ENCODE peak calls at places on chromosomes 7 and 10, in five cellular contexts. One of them, this sample, is unnamed.

GRCh38 chr10:121648078-121648477 is 49.8 kb upstream of the FGFR2 start:
- DNase-seq in right lobe of liver: no peak
- DNase-seq in heart right ventricle: no peak
- DNase-seq in fibroblast of pulmonary artery: no peak
- DNase-seq in HFF-Myc: no peak
- DNase-seq in this sample: no peak

GRCh38 chr7:27165089-27165654 is at the start of gene HOXA9:
- DNase-seq in right lobe of liver: no peak
- DNase-seq in heart right ventricle: no peak
- DNase-seq in fibroblast of pulmonary artery: no peak
- DNase-seq in HFF-Myc: no peak
- DNase-seq in this sample: peak; percentile 96

GRCh38 chr7:130266961-130267321 is 278 bp downstream of the CPA2 start:
- DNase-seq in right lobe of liver: no peak
- DNase-seq in heart right ventricle: no peak
- DNase-seq in fibroblast of pulmonary artery: no peak
- DNase-seq in HFF-Myc: no peak
- DNase-seq in this sample: no peak

GRCh38 chr7:44461387-44461786 is 29.1 kb downstream of the NUDCD3 start:
- DNase-seq in right lobe of liver: no peak
- DNase-seq in heart right ventricle: no peak
- DNase-seq in fibroblast of pulmonary artery: peak; percentile 73
- DNase-seq in HFF-Myc: peak; percentile 25
- DNase-seq in this sample: peak; percentile 79

GRCh38 chr10:124625831-124626238 is 118.3 kb downstream of the FAM53B start:
- DNase-seq in right lobe of liver: no peak
- DNase-seq in heart right ventricle: peak; percentile 70
- DNase-seq in fibroblast of pulmonary artery: no peak
- DNase-seq in HFF-Myc: no peak
- DNase-seq in this sample: peak; percentile 35

GRCh38 chr7:43785425-43785824 is 26.9 kb downstream of the BLVRA start:
- DNase-seq in right lobe of liver: no peak
- DNase-seq in heart right ventricle: no peak
- DNase-seq in fibroblast of pulmonary artery: peak; percentile 94
- DNase-seq in HFF-Myc: peak; percentile 31
- DNase-seq in this sample: peak; percentile 97

GRCh38 chr7:111568870-111569462 is 6.7 kb upstream of the IMMP2L start:
- DNase-seq in right lobe of liver: no peak
- DNase-seq in heart right ventricle: no peak
- DNase-seq in fibroblast of pulmonary artery: no peak
- DNase-seq in HFF-Myc: no peak
- DNase-seq in this sample: no peak

GRCh38 chr10:49404321-49404878 is 8.5 kb upstream of the DRGX start:
- DNase-seq in right lobe of liver: no peak
- DNase-seq in heart right ventricle: no peak
- DNase-seq in fibroblast of pulmonary artery: no peak
- DNase-seq in HFF-Myc: no peak
- DNase-seq in this sample: no peak

GRCh38 chr10:73875139-73875475 is 752 bp upstream of the CAMK2G start:
- DNase-seq in right lobe of liver: no peak
- DNase-seq in heart right ventricle: no peak
- DNase-seq in fibroblast of pulmonary artery: no peak
- DNase-seq in HFF-Myc: no peak
- DNase-seq in this sample: no peak

GRCh38 chr7:83427929-83428328 is 221.0 kb downstream of the SEMA3E start:
- DNase-seq in right lobe of liver: no peak
- DNase-seq in heart right ventricle: no peak
- DNase-seq in fibroblast of pulmonary artery: no peak
- DNase-seq in HFF-Myc: no peak
- DNase-seq in this sample: no peak

GRCh38 chr7:102836206-102836938 is 76.4 kb upstream of the LRRC17 start:
- DNase-seq in right lobe of liver: no peak
- DNase-seq in heart right ventricle: no peak
- DNase-seq in fibroblast of pulmonary artery: peak; percentile 92
- DNase-seq in HFF-Myc: peak; percentile 69
- DNase-seq in this sample: peak; percentile 87

GRCh38 chr7:137953043-137953691 is 48.7 kb downstream of the CREB3L2 start:
- DNase-seq in right lobe of liver: no peak
- DNase-seq in heart right ventricle: no peak
- DNase-seq in fibroblast of pulmonary artery: no peak
- DNase-seq in HFF-Myc: no peak
- DNase-seq in this sample: peak; percentile 81

GRCh38 chr10:60916025-60916424 is 28.0 kb downstream of the RHOBTB1 start:
- DNase-seq in right lobe of liver: no peak
- DNase-seq in heart right ventricle: no peak
- DNase-seq in fibroblast of pulmonary artery: no peak
- DNase-seq in HFF-Myc: no peak
- DNase-seq in this sample: no peak

GRCh38 chr7:95324396-95324795 is at the start of gene PON1:
- DNase-seq in right lobe of liver: peak; percentile 94
- DNase-seq in heart right ventricle: no peak
- DNase-seq in fibroblast of pulmonary artery: no peak
- DNase-seq in HFF-Myc: no peak
- DNase-seq in this sample: no peak

GRCh38 chr7:66837007-66837406 is 84.0 kb upstream of the TMEM248 start:
- DNase-seq in right lobe of liver: no peak
- DNase-seq in heart right ventricle: no peak
- DNase-seq in fibroblast of pulmonary artery: peak; percentile 49
- DNase-seq in HFF-Myc: peak; percentile 43
- DNase-seq in this sample: peak; percentile 58

GRCh38 chr7:106812027-106812643 is 52.9 kb upstream of the PIK3CG start:
- DNase-seq in right lobe of liver: no peak
- DNase-seq in heart right ventricle: no peak
- DNase-seq in fibroblast of pulmonary artery: no peak
- DNase-seq in HFF-Myc: no peak
- DNase-seq in this sample: no peak

GRCh38 chr10:48839809-48840679 is 99.6 kb downstream of the LRRC18 start:
- DNase-seq in right lobe of liver: no peak
- DNase-seq in heart right ventricle: no peak
- DNase-seq in fibroblast of pulmonary artery: no peak
- DNase-seq in HFF-Myc: no peak
- DNase-seq in this sample: no peak

GRCh38 chr7:55474944-55475911 is 97.1 kb downstream of the VOPP1 start:
- DNase-seq in right lobe of liver: no peak
- DNase-seq in heart right ventricle: no peak
- DNase-seq in fibroblast of pulmonary artery: no peak
- DNase-seq in HFF-Myc: no peak
- DNase-seq in this sample: no peak

GRCh38 chr10:42963302-42963701 is 113.6 kb upstream of the RET start:
- DNase-seq in right lobe of liver: no peak
- DNase-seq in heart right ventricle: no peak
- DNase-seq in fibroblast of pulmonary artery: no peak
- DNase-seq in HFF-Myc: no peak
- DNase-seq in this sample: no peak

GRCh38 chr10:98295907-98296306 is 27.9 kb upstream of the LOXL4 start:
- DNase-seq in right lobe of liver: no peak
- DNase-seq in heart right ventricle: no peak
- DNase-seq in fibroblast of pulmonary artery: no peak
- DNase-seq in HFF-Myc: peak; percentile 56
- DNase-seq in this sample: peak; percentile 66

GRCh38 chr7:36736827-36737211 is 12.5 kb upstream of the AOAH start:
- DNase-seq in right lobe of liver: no peak
- DNase-seq in heart right ventricle: no peak
- DNase-seq in fibroblast of pulmonary artery: no peak
- DNase-seq in HFF-Myc: no peak
- DNase-seq in this sample: no peak

GRCh38 chr10:124086097-124086710 is 7.2 kb downstream of the CHST15 start:
- DNase-seq in right lobe of liver: no peak
- DNase-seq in heart right ventricle: no peak
- DNase-seq in fibroblast of pulmonary artery: no peak
- DNase-seq in HFF-Myc: no peak
- DNase-seq in this sample: no peak

GRCh38 chr10:28797904-28798371 is 120.6 kb downstream of the BAMBI start:
- DNase-seq in right lobe of liver: no peak
- DNase-seq in heart right ventricle: no peak
- DNase-seq in fibroblast of pulmonary artery: peak; percentile 69
- DNase-seq in HFF-Myc: no peak
- DNase-seq in this sample: peak; percentile 2

GRCh38 chr7:103704701-103705100 is 258.7 kb upstream of the SLC26A5 start:
- DNase-seq in right lobe of liver: no peak
- DNase-seq in heart right ventricle: no peak
- DNase-seq in fibroblast of pulmonary artery: no peak
- DNase-seq in HFF-Myc: no peak
- DNase-seq in this sample: peak; percentile 59

GRCh38 chr7:123070702-123071286 is 75.3 kb upstream of the TAS2R16 start:
- DNase-seq in right lobe of liver: no peak
- DNase-seq in heart right ventricle: no peak
- DNase-seq in fibroblast of pulmonary artery: peak; percentile 50
- DNase-seq in HFF-Myc: no peak
- DNase-seq in this sample: peak; percentile 16

GRCh38 chr7:30988346-30989005 is 24.7 kb downstream of the GHRHR start:
- DNase-seq in right lobe of liver: peak; percentile 74
- DNase-seq in heart right ventricle: peak; percentile 56
- DNase-seq in fibroblast of pulmonary artery: peak; percentile 11
- DNase-seq in HFF-Myc: no peak
- DNase-seq in this sample: no peak

GRCh38 chr10:43221419-43222293 is 45.2 kb downstream of the RASGEF1A start:
- DNase-seq in right lobe of liver: peak; percentile 37
- DNase-seq in heart right ventricle: peak; percentile 8
- DNase-seq in fibroblast of pulmonary artery: no peak
- DNase-seq in HFF-Myc: no peak
- DNase-seq in this sample: no peak

GRCh38 chr7:23332881-23333612 is 33.9 kb downstream of the MALSU1 start:
- DNase-seq in right lobe of liver: no peak
- DNase-seq in heart right ventricle: peak; percentile 21
- DNase-seq in fibroblast of pulmonary artery: peak; percentile 85
- DNase-seq in HFF-Myc: no peak
- DNase-seq in this sample: peak; percentile 62

GRCh38 chr7:73960548-73960947 is 67.4 kb upstream of the ELN start:
- DNase-seq in right lobe of liver: no peak
- DNase-seq in heart right ventricle: no peak
- DNase-seq in fibroblast of pulmonary artery: no peak
- DNase-seq in HFF-Myc: no peak
- DNase-seq in this sample: no peak

GRCh38 chr7:22173884-22174573 is 182.9 kb downstream of the RAPGEF5 start:
- DNase-seq in right lobe of liver: no peak
- DNase-seq in heart right ventricle: no peak
- DNase-seq in fibroblast of pulmonary artery: no peak
- DNase-seq in HFF-Myc: no peak
- DNase-seq in this sample: no peak

GRCh38 chr7:157845203-157845810 is 508.5 kb downstream of the DNAJB6 start:
- DNase-seq in right lobe of liver: no peak
- DNase-seq in heart right ventricle: no peak
- DNase-seq in fibroblast of pulmonary artery: no peak
- DNase-seq in HFF-Myc: no peak
- DNase-seq in this sample: peak; percentile 80

DNA sequence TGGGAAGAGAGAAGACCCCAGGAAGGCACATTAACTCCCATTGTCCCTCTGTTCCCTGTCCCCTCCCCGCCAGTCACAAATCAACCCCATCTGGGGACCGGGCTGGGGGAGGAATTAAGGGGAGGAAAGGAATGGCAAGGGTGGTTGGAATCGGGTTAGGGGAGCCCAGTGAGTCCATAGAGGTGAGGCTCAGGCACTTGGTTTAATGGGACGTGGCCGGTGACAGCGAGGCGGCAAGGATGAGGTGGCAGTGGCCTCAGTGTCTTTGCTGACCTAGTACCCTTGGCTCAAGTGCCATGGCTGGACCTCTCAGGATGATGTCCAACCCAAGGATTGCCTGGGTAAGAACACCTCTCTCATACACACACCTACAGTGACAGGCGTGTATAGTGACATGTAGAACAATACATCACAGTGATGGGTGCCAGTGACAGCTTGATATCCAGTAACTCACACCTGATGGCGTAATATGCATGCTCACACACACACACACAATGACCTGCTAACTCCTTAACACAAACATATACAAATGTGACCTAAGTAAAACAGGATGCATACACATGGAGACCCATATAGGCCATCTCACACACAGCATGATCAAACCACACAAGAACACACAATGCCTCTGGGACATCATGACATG is 12.3 kb downstream of the KCNIP2 start:
- DNase-seq in right lobe of liver: peak; percentile 45
- DNase-seq in heart right ventricle: no peak
- DNase-seq in fibroblast of pulmonary artery: no peak
- DNase-seq in HFF-Myc: no peak
- DNase-seq in this sample: no peak
- H3K4me3 ChIP-seq in right lobe of liver: peak overlapping the region; percentile 44
- H3K4me3 ChIP-seq in heart right ventricle: peak overlapping the region; percentile 54
- H3K4me3 ChIP-seq in fibroblast of pulmonary artery: peak overlapping the region; percentile 54
- H3K4me3 ChIP-seq in HFF-Myc: peak overlapping the region; percentile 39
- H3K4me3 ChIP-seq in this sample: peak overlapping the region; percentile 44

DNA sequence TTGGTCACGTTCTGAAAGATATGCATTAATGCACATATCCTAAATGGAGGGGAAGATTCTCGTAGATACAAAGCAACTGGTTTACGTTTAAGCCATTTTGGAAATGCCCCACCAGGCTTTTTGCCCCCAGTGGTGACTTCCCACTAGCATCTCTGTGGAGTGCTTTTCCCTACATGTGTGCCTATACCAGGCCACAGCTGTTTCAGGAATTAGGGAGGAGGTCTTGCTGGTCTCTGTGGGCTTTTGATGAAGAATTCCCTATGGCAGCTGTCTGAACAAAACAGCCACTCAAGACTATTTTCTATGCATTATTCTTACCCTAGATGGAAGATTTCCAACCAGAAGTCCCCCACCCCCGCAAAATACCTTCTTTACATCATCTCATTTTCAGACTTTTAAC is 51.9 kb upstream of the NMT2 start:
- DNase-seq in right lobe of liver: no peak
- DNase-seq in heart right ventricle: no peak
- DNase-seq in fibroblast of pulmonary artery: no peak
- DNase-seq in HFF-Myc: no peak
- DNase-seq in this sample: no peak
- TF ChIP-seq CTCF in right lobe of liver: no peak
- TF ChIP-seq CTCF in heart right ventricle: no peak
- TF ChIP-seq CTCF in fibroblast of pulmonary artery: no peak
- TF ChIP-seq CTCF in HFF-Myc: no peak
- TF ChIP-seq CTCF in this sample: no peak

GRCh38 chr7:50782376-50783208 is at the start of gene GRB10:
- DNase-seq in right lobe of liver: peak; percentile 58
- DNase-seq in heart right ventricle: peak; percentile 48
- DNase-seq in fibroblast of pulmonary artery: peak; percentile 36
- DNase-seq in HFF-Myc: no peak
- DNase-seq in this sample: peak; percentile 23

GRCh38 chr7:50781894-50782293 is 802 bp downstream of the GRB10 start:
- DNase-seq in right lobe of liver: no peak
- DNase-seq in heart right ventricle: no peak
- DNase-seq in fibroblast of pulmonary artery: no peak
- DNase-seq in HFF-Myc: no peak
- DNase-seq in this sample: no peak

GRCh38 chr7:50781371-50781770 is 1.3 kb downstream of the GRB10 start:
- DNase-seq in right lobe of liver: no peak
- DNase-seq in heart right ventricle: no peak
- DNase-seq in fibroblast of pulmonary artery: no peak
- DNase-seq in HFF-Myc: no peak
- DNase-seq in this sample: no peak

GRCh38 chr7:50783801-50784507 is 1.3 kb upstream of the GRB10 start:
- DNase-seq in right lobe of liver: no peak
- DNase-seq in heart right ventricle: no peak
- DNase-seq in fibroblast of pulmonary artery: no peak
- DNase-seq in HFF-Myc: no peak
- DNase-seq in this sample: no peak

GRCh38 chr7:50783304-50783703 is 608 bp upstream of the GRB10 start:
- DNase-seq in right lobe of liver: no peak
- DNase-seq in heart right ventricle: no peak
- DNase-seq in fibroblast of pulmonary artery: no peak
- DNase-seq in HFF-Myc: no peak
- DNase-seq in this sample: no peak
- H3K4me3 ChIP-seq in right lobe of liver: no peak overlapping the region
- H3K4me3 ChIP-seq in heart right ventricle: peak overlapping the region; percentile 65
- H3K4me3 ChIP-seq in fibroblast of pulmonary artery: peak overlapping the region; percentile 49
- H3K4me3 ChIP-seq in HFF-Myc: peak overlapping the region; percentile 47
- H3K4me3 ChIP-seq in this sample: peak overlapping the region; percentile 41

GRCh38 chr10:59709472-59710125 is at the start of gene SLC16A9:
- DNase-seq in right lobe of liver: peak; percentile 47
- DNase-seq in heart right ventricle: peak; percentile 57
- DNase-seq in fibroblast of pulmonary artery: peak; percentile 42
- DNase-seq in HFF-Myc: peak; percentile 2
- DNase-seq in this sample: peak; percentile 20
- TF ChIP-seq CTCF in right lobe of liver: no peak
- TF ChIP-seq CTCF in heart right ventricle: peak; percentile 39
- TF ChIP-seq CTCF in fibroblast of pulmonary artery: peak; percentile 22
- TF ChIP-seq CTCF in HFF-Myc: peak; percentile 28
- TF ChIP-seq CTCF in this sample: peak; percentile 29

This sample was measured in fibroblast of mammary gland.